ENCODE peak calls at places on chromosome 13, in nine cellular contexts. W is SK-N-SH, K is sigmoid colon, D is upper lobe of left lung, Y is suprapubic skin, O is H1, Q is stomach, C is transverse colon, B is HepG2. V is an unnamed sample.

GRCh38 chr13:21986602-21987001 is 315.7 kb downstream of the FGF9 start:
- DNase-seq in W (no peak), K (peak; percentile 94), D (no peak), Y (peak; percentile 71), O (no peak), Q (peak; percentile 31), C (peak; percentile 44), B (no peak), V (no peak)

GRCh38 chr13:98570929-98571372 is 6.0 kb downstream of the STK24 start:
- DNase-seq in W (no peak), K (no peak), D (no peak), Y (no peak), O (no peak), Q (peak; percentile 43), C (peak; percentile 61), B (peak; percentile 77), V (no peak)

GRCh38 chr13:103730407-103730806 is 664.2 kb upstream of the SLC10A2 start:
- DNase-seq in W (peak; percentile 4), K (no peak), D (peak; percentile 5), Y (no peak), O (no peak), Q (no peak), C (no peak), B (no peak), V (no peak)

GRCh38 chr13:57286511-57287098 is 119.6 kb downstream of the PRR20E start:
- DNase-seq in W (peak; percentile 1), K (no peak), D (peak; percentile 75), Y (no peak), O (no peak), Q (no peak), C (no peak), B (no peak), V (no peak)

GRCh38 chr13:29496241-29496712 is 99.2 kb downstream of the SLC7A1 start:
- DNase-seq in W (no peak), K (no peak), D (peak; percentile 47), Y (no peak), O (no peak), Q (peak; percentile 52), C (no peak), B (no peak), V (no peak)

GRCh38 chr13:61255035-61255796 is 160.4 kb downstream of the PCDH20 start:
- DNase-seq in W (no peak), K (no peak), D (no peak), Y (no peak), O (no peak), Q (no peak), C (no peak), B (peak; percentile 3), V (no peak)

GRCh38 chr13:76016799-76017198 is 380.7 kb downstream of the LMO7 start:
- DNase-seq in W (peak; percentile 17), K (no peak), D (no peak), Y (no peak), O (no peak), Q (no peak), C (peak; percentile 8), B (peak; percentile 25), V (no peak)

GRCh38 chr13:109148243-109148642 is 518.8 kb downstream of the MYO16 start:
- DNase-seq in W (no peak), K (no peak), D (no peak), Y (no peak), O (no peak), Q (no peak), C (no peak), B (no peak), V (no peak)

GRCh38 chr13:42532561-42533335 is 41.2 kb upstream of the TNFSF11 start:
- DNase-seq in W (no peak), K (no peak), D (no peak), Y (no peak), O (no peak), Q (no peak), C (no peak), B (no peak), V (no peak)

GRCh38 chr13:27269114-27269665 is 1.4 kb upstream of the RASL11A start:
- DNase-seq in W (no peak), K (no peak), D (no peak), Y (no peak), O (no peak), Q (no peak), C (no peak), B (no peak), V (no peak)

GRCh38 chr13:39675904-39676303 is 20.4 kb downstream of the COG6 start:
- DNase-seq in W (no peak), K (no peak), D (no peak), Y (no peak), O (no peak), Q (no peak), C (no peak), B (no peak), V (no peak)

GRCh38 chr13:51177188-51177587 is 45.0 kb upstream of the FAM124A start:
- DNase-seq in W (no peak), K (no peak), D (no peak), Y (no peak), O (no peak), Q (no peak), C (no peak), B (no peak), V (peak; percentile 75)

GRCh38 chr13:51323824-51324511 is 15.5 kb upstream of the SERPINE3 start:
- DNase-seq in W (no peak), K (no peak), D (no peak), Y (no peak), O (no peak), Q (no peak), C (no peak), B (no peak), V (no peak)

GRCh38 chr13:107466326-107466725 is 749.0 kb downstream of the LIG4 start:
- DNase-seq in W (no peak), K (no peak), D (no peak), Y (no peak), O (peak; percentile 15), Q (no peak), C (no peak), B (no peak), V (no peak)

GRCh38 chr13:40069173-40070044 is 413.9 kb downstream of the COG6 start:
- DNase-seq in W (peak; percentile 64), K (peak; percentile 86), D (no peak), Y (peak; percentile 80), O (no peak), Q (peak; percentile 80), C (peak; percentile 80), B (peak; percentile 67), V (peak; percentile 91)

GRCh38 chr13:39451860-39452301 is 151.1 kb downstream of the LHFPL6 start:
- DNase-seq in W (no peak), K (peak; percentile 77), D (no peak), Y (no peak), O (no peak), Q (no peak), C (peak; percentile 11), B (no peak), V (no peak)

GRCh38 chr13:108987488-108987887 is 358.1 kb downstream of the MYO16 start:
- DNase-seq in W (no peak), K (no peak), D (no peak), Y (no peak), O (no peak), Q (no peak), C (no peak), B (no peak), V (no peak)

DNA sequence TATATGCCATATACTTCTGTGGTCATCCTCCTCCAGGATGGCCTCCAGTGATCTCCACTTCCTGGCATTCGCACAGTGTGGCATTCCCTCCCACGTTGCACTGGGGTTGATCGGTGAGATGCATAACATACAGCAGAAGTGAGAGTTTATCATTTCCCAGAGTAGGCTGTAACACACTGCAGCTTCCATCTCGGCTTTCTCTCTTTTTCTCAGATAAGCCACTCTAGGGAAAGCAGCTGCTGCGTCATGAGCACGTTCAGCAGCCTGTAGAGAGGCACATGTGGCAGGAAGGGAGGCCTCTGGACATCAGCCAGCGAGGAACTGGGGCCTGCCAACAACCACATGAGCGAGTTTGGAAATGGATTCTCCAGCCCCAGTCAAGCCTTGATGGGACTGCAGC is 807.1 kb downstream of the DIAPH3 start:
- DNase-seq in W (no peak), K (peak; percentile 88), D (no peak), Y (no peak), O (no peak), Q (no peak), C (peak; percentile 18), B (no peak), V (no peak)
- TF ChIP-seq EP300 in W (no peak), K (no peak), D (no peak), Y (no peak), O (no peak), Q (no peak), C (no peak), B (no peak), V (no peak)

DNA sequence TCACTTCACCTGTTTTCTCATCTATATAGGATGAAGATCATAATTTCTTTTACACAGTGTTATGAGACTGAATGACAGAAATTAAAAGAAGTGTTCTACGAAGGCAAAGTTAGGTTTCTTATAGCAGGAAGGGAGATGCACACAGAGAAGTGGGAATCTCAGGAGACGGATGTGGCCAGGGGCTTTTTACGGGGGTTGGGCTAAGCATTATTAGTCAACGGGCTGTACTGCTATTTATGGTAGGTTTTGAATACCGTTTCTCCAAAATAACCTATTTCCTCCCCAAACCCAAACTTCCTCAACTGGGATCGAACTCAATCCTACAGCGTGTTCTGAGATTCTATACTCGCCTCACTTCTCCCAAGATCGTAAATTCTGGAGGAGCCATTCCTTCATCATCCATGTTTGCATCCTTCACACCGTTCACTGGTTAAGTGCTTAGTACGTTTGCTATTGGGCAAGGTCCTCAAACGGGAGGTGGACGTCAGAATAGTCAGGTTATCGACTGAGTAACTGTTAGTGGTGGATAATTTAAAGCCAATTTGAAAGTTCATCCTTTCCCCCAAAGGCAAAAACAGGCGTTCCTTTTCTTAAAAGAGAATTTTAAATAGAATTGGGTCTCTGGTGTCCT is 1.2 kb upstream of the TRIM13 start:
- DNase-seq in W (peak; percentile 9), K (no peak), D (no peak), Y (no peak), O (no peak), Q (no peak), C (no peak), B (no peak), V (no peak)
- TF ChIP-seq POLR2AphosphoS5 in W (no peak), K (no peak), D (no peak), Y (no peak), O (no peak), Q (no peak), C (no peak), B (no peak), V (no peak)

GRCh38 chr13:33271759-33272158 is 13.8 kb downstream of the STARD13 start:
- DNase-seq in W (no peak), K (no peak), D (no peak), Y (no peak), O (no peak), Q (no peak), C (no peak), B (no peak), V (no peak)
- TF ChIP-seq EP300 in W (no peak), K (no peak), D (no peak), Y (no peak), O (no peak), Q (no peak), C (no peak), B (no peak), V (no peak)

GRCh38 chr13:113327766-113328391 is 30.8 kb downstream of the LAMP1 start:
- DNase-seq in W (peak; percentile 46), K (no peak), D (no peak), Y (no peak), O (no peak), Q (no peak), C (no peak), B (no peak), V (no peak)
- TF ChIP-seq POLR2AphosphoS5 in W (peak; percentile 10), K (no peak), D (no peak), Y (no peak), O (no peak), Q (no peak), C (no peak), B (no peak), V (no peak)

GRCh38 chr13:53782400-53783030 is 753.9 kb downstream of the OLFM4 start:
- DNase-seq in W (peak; percentile 30), K (no peak), D (no peak), Y (no peak), O (no peak), Q (peak; percentile 32), C (no peak), B (peak; percentile 33), V (no peak)
- TF ChIP-seq EP300 in W (no peak), K (no peak), D (no peak), Y (no peak), O (no peak), Q (no peak), C (no peak), B (no peak), V (no peak)